ENCODE peak calls at places on chromosomes 11 and 22, in nine cellular contexts. U, J, C, K, O, E, R, B and H are unnamed samples.

GRCh38 chr22:41263704-41264103 is 22.3 kb downstream of the RANGAP1 start:
- DNase-seq in R (no peak), O (no peak), E (no peak), J (no peak), B (no peak), K (no peak), U (no peak), C (no peak), H (no peak)

GRCh38 chr11:92886243-92886905 is 83.1 kb upstream of the MTNR1B start:
- DNase-seq in B (peak), K (peak), U (peak), J (peak), E (peak), C (peak), R (peak), O (peak), H (no peak)

GRCh38 chr22:22865311-22866072 is 22.1 kb upstream of the IGLL5 start:
- DNase-seq in U (no peak), B (no peak), R (no peak), E (no peak), O (no peak), C (no peak), J (no peak), K (no peak), H (no peak)

GRCh38 chr11:84963240-84963639 is 663.9 kb downstream of the DLG2 start:
- DNase-seq in B (no peak), K (no peak), J (peak), C (no peak), O (no peak), R (no peak), E (no peak), U (no peak), H (no peak)

GRCh38 chr11:61111786-61112517 is 9.7 kb downstream of the CD5 start:
- DNase-seq in K (no peak), U (no peak), J (no peak), B (no peak), C (no peak), O (no peak), R (no peak), E (no peak), H (no peak)

GRCh38 chr22:47059076-47059475 is 296.6 kb downstream of the TBC1D22A start:
- DNase-seq in U (no peak), J (no peak), K (no peak), R (no peak), B (no peak), O (no peak), E (no peak), C (no peak), H (no peak)

GRCh38 chr11:78586452-78587046 is 11.9 kb upstream of the NARS2 start:
- DNase-seq in K (no peak), C (peak), B (no peak), U (no peak), E (no peak), O (no peak), J (peak), R (no peak), H (no peak)

GRCh38 chr11:12287009-12287373 is 90.4 kb upstream of the PARVA start:
- DNase-seq in U (no peak), E (no peak), K (no peak), O (peak), J (no peak), B (peak), C (peak), R (no peak), H (peak)

GRCh38 chr22:47067911-47068654 is 305.6 kb downstream of the TBC1D22A start:
- DNase-seq in E (no peak), J (no peak), R (no peak), C (no peak), O (no peak), B (no peak), K (no peak), U (no peak), H (no peak)

GRCh38 chr11:46694607-46695006 is 5.8 kb downstream of the ARHGAP1 start:
- DNase-seq in K (no peak), J (no peak), U (no peak), O (no peak), R (no peak), E (no peak), B (no peak), C (no peak), H (no peak)

DNA sequence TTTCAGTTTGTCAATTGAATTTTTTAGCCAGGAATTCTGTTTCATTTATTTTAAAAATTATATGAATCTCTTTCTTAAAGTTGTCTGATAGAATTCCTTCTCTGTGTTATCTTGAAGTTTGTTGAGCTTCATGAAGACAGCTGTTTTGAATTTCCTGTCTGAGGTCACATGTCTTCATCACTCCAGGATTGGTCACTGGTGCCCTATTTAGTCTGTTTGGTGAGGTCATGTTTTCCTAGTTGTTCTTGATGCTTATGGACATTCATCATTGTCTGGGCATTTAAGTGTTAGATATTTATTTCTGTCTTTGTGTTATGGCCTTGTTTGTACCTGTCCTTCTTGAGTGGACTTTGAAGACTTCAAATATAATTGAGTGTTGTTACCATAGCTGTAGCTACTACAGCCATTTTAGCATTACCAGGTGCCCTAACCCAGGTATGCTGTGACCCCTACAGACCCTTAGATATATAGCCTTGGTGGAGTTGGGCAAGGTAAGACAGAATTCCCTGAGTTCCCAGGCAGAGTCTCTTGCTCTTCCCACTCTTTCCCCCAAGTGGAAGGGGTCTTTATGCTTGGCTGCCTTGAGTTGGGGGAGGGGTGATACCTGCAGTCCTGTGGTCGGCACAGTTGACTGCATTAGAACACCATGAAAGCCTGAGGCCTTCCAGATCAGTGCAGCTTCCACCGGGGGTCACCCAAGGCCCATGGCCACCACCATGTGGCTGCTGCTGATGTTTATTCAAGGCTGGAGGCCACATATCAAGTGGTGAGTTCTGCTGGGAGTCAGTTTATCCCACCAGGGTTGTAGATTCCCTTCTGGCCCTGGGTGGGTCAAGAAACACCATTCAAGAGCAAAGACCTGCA is 229.6 kb downstream of the DYNC2H1 start:
- DNase-seq in C (no peak), J (peak), K (no peak), U (peak), B (peak), E (no peak), R (no peak), O (no peak), H (no peak)
- TF ChIP-seq CTCF in C (no peak), J (peak), K (no peak), U (peak), B (peak), E (no peak), R (no peak), O (no peak), H (peak)

GRCh38 chr11:117179048-117179999 is 781 bp downstream of the SIDT2 start:
- DNase-seq in O (peak), C (peak), J (no peak), K (peak), E (peak), R (peak), B (no peak), U (peak), H (no peak)
- TF ChIP-seq CTCF in O (no peak), C (no peak), J (no peak), K (no peak), E (no peak), R (no peak), B (no peak), U (no peak), H (no peak)

GRCh38 chr11:75159081-75159953 is 8.4 kb downstream of the SLCO2B1 start:
- DNase-seq in K (no peak), O (no peak), E (no peak), J (peak), U (no peak), B (no peak), C (no peak), R (peak), H (no peak)

GRCh38 chr11:75155570-75156422 is 4.9 kb downstream of the SLCO2B1 start:
- DNase-seq in J (no peak), C (no peak), U (no peak), B (no peak), R (peak), O (no peak), E (no peak), K (no peak), H (no peak)

GRCh38 chr11:75160328-75160757 is 9.4 kb downstream of the SLCO2B1 start:
- DNase-seq in K (no peak), E (no peak), O (no peak), B (no peak), R (peak), C (no peak), U (no peak), J (no peak), H (no peak)

GRCh38 chr11:75160880-75161279 is 10.0 kb downstream of the SLCO2B1 start:
- DNase-seq in J (no peak), O (no peak), U (no peak), B (no peak), E (no peak), C (no peak), R (no peak), K (no peak), H (no peak)

DNA sequence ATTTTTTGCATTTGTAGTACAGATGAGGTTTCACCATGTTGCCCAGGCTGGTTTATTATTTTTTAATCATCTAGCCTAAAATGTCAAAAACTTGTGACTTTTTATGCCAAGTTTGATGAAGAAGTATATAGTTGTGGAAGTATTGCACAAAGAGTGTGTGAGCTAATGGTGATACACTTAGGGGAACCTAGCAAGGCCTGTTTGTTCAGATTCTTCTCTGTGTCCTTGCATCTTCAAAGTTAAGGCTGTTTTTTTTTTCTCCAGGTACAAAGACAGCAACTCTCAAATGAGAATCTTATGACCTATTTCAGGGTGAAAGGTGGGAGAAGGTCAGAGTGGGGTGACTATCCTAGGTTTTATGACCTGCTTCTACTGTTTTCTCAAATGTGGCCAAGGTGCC is 7.3 kb downstream of the SLCO2B1 start:
- DNase-seq in R (no peak), U (no peak), B (no peak), J (no peak), E (no peak), K (no peak), C (no peak), O (no peak), H (no peak)
- TF ChIP-seq CTCF in R (no peak), U (no peak), B (no peak), J (no peak), E (no peak), K (no peak), C (no peak), O (no peak), H (no peak)

GRCh38 chr11:116422556-116422955 is 350.2 kb downstream of the BUD13 start:
- DNase-seq in U (no peak), R (no peak), B (no peak), C (no peak), J (no peak), O (no peak), K (no peak), E (no peak), H (no peak)

GRCh38 chr11:116421529-116422185 is 351.1 kb downstream of the BUD13 start:
- DNase-seq in B (no peak), R (no peak), E (no peak), K (no peak), C (no peak), U (no peak), O (no peak), J (no peak), H (no peak)

GRCh38 chr11:116424615-116425261 is 348.0 kb downstream of the BUD13 start:
- DNase-seq in O (no peak), U (no peak), C (no peak), E (no peak), K (no peak), J (no peak), B (no peak), R (no peak), H (no peak)

GRCh38 chr11:116420770-116421528 is 351.8 kb downstream of the BUD13 start:
- DNase-seq in J (no peak), B (no peak), U (no peak), O (peak), R (no peak), K (no peak), C (no peak), E (no peak), H (no peak)

DNA sequence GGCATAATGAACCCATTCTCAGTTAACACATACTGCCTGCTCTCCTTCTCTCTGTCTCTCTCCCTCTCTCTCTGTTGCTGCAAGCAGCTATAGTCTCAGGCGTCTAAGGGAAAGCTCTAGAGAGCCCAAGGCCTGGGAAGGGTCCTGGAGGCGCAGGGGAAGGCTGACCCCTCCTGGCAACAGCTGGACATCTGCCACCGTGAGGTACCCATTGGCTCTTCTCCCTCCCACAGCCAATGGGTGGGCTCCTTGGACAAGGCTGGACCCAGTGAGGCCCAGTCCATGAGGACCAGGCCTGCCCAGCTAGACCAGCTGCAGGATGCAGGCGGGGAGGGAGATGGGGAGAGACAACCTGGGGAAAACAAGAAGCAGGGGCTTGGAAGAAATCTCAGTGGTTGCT is 349.8 kb downstream of the BUD13 start:
- DNase-seq in C (no peak), O (no peak), B (no peak), J (peak), U (peak), K (no peak), R (no peak), E (no peak), H (no peak)
- TF ChIP-seq CTCF in C (no peak), O (no peak), B (no peak), J (peak), U (no peak), K (no peak), R (no peak), E (no peak), H (no peak)

GRCh38 chr11:65353376-65353775 is 1.2 kb upstream of the TIGD3 start:
- DNase-seq in R (no peak), B (no peak), E (no peak), J (no peak), K (no peak), O (no peak), U (no peak), C (no peak), H (no peak)

GRCh38 chr11:65354265-65355012 is at the start of gene TIGD3:
- DNase-seq in K (peak), R (peak), C (peak), E (peak), B (peak), O (peak), U (peak), J (peak), H (peak)

GRCh38 chr11:65353900-65354264 is 669 bp upstream of the TIGD3 start:
- DNase-seq in R (no peak), B (no peak), C (no peak), U (no peak), O (no peak), K (no peak), J (no peak), E (no peak), H (no peak)

GRCh38 chr11:65351511-65351910 is 3.0 kb upstream of the TIGD3 start:
- DNase-seq in C (no peak), O (no peak), J (no peak), R (no peak), E (no peak), K (no peak), B (no peak), U (no peak), H (no peak)

DNA sequence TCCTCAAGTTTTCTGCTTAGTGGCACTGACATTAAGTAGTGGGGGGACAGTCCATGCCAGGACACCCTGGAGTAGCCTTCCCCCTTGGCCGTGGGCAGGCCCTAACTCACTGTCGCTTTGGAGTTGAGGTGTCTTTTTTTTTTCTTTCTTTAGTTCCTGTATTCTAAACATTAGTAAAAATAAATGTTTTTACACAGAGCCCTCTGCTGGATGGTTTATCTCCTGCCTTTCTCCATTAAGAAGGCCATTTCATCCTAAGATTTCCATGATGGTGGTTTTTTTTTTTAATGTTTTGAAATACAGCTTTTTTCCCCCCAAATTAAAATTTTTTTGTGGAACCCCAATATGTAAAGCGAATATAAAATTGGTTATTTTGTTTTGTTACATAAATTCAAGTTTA is 1.8 kb upstream of the TIGD3 start:
- DNase-seq in R (no peak), E (no peak), J (no peak), B (no peak), C (no peak), O (no peak), U (no peak), K (no peak), H (no peak)
- TF ChIP-seq CTCF in R (no peak), E (peak), J (peak), B (peak), C (no peak), O (peak), U (no peak), K (peak), H (peak)

GRCh38 chr11:44565008-44565745 is at the start of gene CD82:
- DNase-seq in R (peak), B (peak), U (peak), O (peak), E (peak), C (peak), K (peak), J (peak), H (peak)
- TF ChIP-seq CTCF in R (peak), B (no peak), U (peak), O (no peak), E (peak), C (peak), K (no peak), J (no peak), H (peak)